ENCODE peak calls at places on chromosomes 16 and 17, in six cellular contexts. M is epithelial cell of esophagus, V is HFFc6, R is AG04450, D is AG10803, I is astrocyte of the cerebellum. X is an unnamed sample.

GRCh38 chr17:66268247-66268927 is 34.0 kb upstream of the PRKCA start:
- DNase-seq in D (peak; percentile 89), I (peak; percentile 92), R (peak; percentile 65), V (peak; percentile 71), M (peak; percentile 59), X (peak; percentile 47)

GRCh38 chr17:28334176-28334575 is 1.1 kb downstream of the IFT20 start:
- DNase-seq in R (no peak), I (no peak), M (no peak), D (peak; percentile 31), V (no peak), X (no peak)

GRCh38 chr17:50578173-50578572 is 17.7 kb downstream of the CACNA1G start:
- DNase-seq in M (no peak), I (no peak), R (no peak), V (no peak), D (no peak), X (no peak)

GRCh38 chr16:48596326-48596725 is 13.7 kb downstream of the N4BP1 start:
- DNase-seq in R (no peak), I (no peak), D (no peak), M (no peak), V (no peak), X (no peak)

GRCh38 chr16:87864331-87864989 is 4.8 kb downstream of the SLC7A5 start:
- DNase-seq in V (no peak), R (no peak), D (no peak), I (no peak), M (peak; percentile 66), X (no peak)

GRCh38 chr16:68387301-68387700 is 61.0 kb downstream of the SMPD3 start:
- DNase-seq in V (no peak), I (no peak), R (no peak), M (no peak), D (no peak), X (no peak)

GRCh38 chr17:59607817-59608403 is 11.8 kb upstream of the CLTC start:
- DNase-seq in D (no peak), I (no peak), V (no peak), M (peak; percentile 21), R (no peak), X (no peak)

GRCh38 chr17:77745702-77746101 is 212.8 kb upstream of the TNRC6C start:
- DNase-seq in R (no peak), V (no peak), M (no peak), I (no peak), D (no peak), X (no peak)

GRCh38 chr16:31365131-31365865 is 10.3 kb downstream of the ITGAX start:
- DNase-seq in D (no peak), I (no peak), R (no peak), M (no peak), V (no peak), X (no peak)

GRCh38 chr16:53080345-53081031 is 25.7 kb downstream of the CHD9 start:
- DNase-seq in D (peak; percentile 89), R (peak; percentile 65), V (peak; percentile 93), M (peak; percentile 98), I (peak; percentile 49), X (peak; percentile 74)

GRCh38 chr17:2957631-2958286 is 105.6 kb downstream of the OR1D5 start:
- DNase-seq in I (no peak), M (no peak), D (no peak), V (peak; percentile 3), R (no peak), X (no peak)

GRCh38 chr16:57555831-57556230 is 13.4 kb downstream of the ADGRG5 start:
- DNase-seq in R (no peak), I (no peak), M (no peak), V (no peak), D (no peak), X (no peak)

GRCh38 chr16:53775106-53775820 is 71.3 kb downstream of the FTO start:
- DNase-seq in R (no peak), D (no peak), I (no peak), V (no peak), M (no peak), X (no peak)

GRCh38 chr17:29561541-29562517 is 5.0 kb downstream of the ABHD15 start:
- DNase-seq in I (no peak), V (no peak), R (no peak), D (no peak), M (no peak), X (no peak)

GRCh38 chr16:85651822-85652430 is 36.8 kb downstream of the GINS2 start:
- DNase-seq in M (no peak), V (no peak), I (no peak), R (no peak), D (peak; percentile 9), X (no peak)

GRCh38 chr16:22664132-22664531 is 149.8 kb upstream of the HS3ST2 start:
- DNase-seq in I (no peak), D (no peak), M (no peak), R (no peak), V (no peak), X (no peak)

GRCh38 chr16:82583415-82583814 is 43.4 kb upstream of the CDH13 start:
- DNase-seq in R (no peak), D (peak; percentile 30), M (peak; percentile 60), V (peak; percentile 14), I (no peak), X (no peak)

DNA sequence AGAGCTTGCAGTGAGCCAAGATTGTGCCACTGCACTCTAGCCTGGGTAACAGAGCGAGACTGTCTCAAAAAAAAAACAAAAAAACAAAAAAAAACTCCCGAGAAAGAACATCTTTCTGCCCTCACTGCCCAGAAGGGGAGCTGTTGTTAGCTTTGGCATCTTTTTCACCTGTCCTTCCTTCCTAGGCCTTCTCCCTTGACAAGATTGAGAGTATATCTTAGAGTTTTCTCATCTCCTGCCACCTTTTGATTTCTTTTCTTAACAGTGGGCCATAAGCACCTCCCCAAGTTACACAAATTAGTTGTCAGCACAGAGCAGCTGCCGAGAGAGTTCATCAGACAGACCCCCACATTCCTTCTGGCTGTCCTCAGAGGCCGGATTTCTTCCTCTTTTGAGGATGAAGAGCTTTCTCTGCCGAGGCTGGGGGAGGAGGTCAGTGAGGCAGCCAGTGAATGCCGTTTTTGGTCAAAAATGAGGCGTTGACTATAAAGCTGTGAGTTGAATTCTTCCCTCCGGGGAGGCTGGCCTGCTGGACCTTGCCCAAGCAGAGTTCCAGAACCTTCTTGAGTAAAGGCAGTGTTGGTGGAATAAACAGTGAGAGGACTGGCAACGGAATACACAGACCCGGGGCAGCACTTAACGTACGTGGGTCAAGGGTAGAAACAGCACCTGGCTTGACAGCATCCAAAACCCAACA is 127.0 kb downstream of the ABCC6 start:
- DNase-seq in I (no peak), D (peak; percentile 75), M (no peak), V (peak; percentile 48), R (peak; percentile 51), X (no peak)
- TF ChIP-seq CTCF in I (peak; percentile 53), D (peak; percentile 52), M (peak; percentile 9), V (peak; percentile 72), R (peak; percentile 53), X (peak; percentile 27)

GRCh38 chr17:44005865-44006580 is 1.6 kb downstream of the NAGS start:
- DNase-seq in D (no peak), V (no peak), R (no peak), I (no peak), M (peak; percentile 72), X (no peak)

GRCh38 chr17:44008205-44008909 is 3.9 kb downstream of the NAGS start:
- DNase-seq in M (no peak), R (no peak), V (no peak), I (no peak), D (no peak), X (no peak)

GRCh38 chr17:44005527-44005864 is 1.1 kb downstream of the NAGS start:
- DNase-seq in I (no peak), D (no peak), V (no peak), M (no peak), R (no peak), X (no peak)

GRCh38 chr17:44006581-44007345 is 2.3 kb downstream of the NAGS start:
- DNase-seq in R (peak; percentile 87), V (peak; percentile 93), D (peak; percentile 93), M (peak; percentile 98), I (peak; percentile 92), X (peak; percentile 88)

DNA sequence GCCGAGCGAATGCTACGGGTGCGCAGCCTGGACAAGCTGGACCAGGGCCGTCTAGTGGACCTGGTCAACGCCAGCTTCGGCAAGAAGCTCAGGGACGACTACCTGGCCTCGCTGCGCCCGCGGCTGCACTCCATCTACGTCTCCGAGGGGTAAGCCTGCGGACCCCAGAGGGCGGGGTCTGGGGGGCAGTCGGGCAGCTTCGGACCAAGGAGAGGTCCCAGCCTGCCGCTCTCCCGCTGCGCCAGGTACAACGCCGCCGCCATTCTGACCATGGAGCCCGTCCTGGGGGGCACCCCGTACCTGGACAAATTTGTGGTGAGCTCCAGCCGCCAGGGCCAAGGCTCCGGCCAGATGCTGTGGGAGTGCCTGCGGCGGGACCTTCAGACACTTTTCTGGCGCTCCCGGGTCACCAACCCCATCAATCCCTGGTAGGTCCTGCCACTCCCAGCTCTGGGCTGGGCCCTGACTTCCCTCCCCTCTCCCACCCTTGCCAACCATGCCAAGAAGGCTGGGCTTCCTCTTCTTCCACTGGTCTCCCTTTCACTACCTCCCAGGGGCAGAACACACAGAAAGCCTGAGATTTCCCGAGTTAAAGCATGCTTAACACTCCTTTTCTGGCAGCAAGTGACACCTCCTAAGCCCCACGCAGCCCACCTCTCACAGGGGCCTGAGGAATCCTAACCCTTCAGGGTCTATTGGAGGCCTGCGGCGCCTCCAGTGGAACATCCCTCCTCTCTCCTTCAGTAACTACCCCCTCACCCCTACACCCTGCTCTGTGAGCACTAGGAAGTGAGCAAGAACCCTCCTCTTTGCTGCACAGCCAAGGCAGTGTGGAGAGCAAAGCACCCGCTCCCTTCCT is 3.2 kb downstream of the NAGS start:
- DNase-seq in I (no peak), V (no peak), D (no peak), R (no peak), M (no peak), X (no peak)
- TF ChIP-seq CTCF in I (no peak), V (peak; percentile 38), D (no peak), R (no peak), M (no peak), X (no peak)

DNA sequence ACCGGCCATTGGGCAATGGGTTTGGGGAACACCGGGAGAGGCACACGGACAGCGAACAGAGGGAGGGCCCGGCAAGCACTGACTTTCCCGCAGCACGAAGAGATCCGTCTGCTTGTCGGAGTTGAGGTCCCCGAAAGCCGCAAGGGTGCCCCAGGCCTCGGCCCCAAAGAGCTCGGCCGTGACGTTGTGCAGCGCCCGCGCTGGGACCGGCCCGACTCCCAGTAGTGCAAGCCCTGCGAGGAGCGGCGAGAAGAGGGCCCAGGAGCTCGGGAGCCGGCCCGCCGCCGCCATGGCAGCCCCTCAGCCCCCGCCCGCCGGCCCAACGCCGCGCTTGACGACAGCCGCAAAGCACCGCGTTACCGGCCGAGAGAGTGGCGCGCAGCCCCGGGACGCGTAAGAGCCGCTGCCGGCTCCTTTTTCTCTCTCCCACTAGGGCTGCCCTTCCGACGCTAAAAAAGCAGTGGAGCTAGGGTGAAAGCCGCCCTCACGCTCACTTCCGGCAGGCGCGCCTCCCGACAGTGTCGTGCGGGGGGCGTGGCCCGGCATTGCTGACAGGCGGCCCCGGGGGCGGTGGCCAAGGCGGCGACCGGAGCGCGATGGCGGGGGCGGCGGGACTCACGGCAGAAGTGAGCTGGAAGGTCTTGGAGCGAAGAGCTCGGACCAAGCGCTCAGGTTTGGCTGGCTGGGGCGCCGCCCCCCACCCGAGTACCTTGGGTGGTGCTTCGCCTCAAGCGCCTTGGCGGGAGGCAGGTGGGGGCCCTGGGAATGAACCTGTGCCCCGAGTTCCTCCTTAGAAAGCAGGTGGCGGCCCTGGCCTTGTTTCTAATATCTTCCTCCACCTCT is at the start of the genes ITFG1 and PHKB:
- DNase-seq in M (peak; percentile 94), R (peak; percentile 75), D (peak; percentile 92), I (peak; percentile 80), V (peak; percentile 92), X (peak; percentile 72)
- TF ChIP-seq CTCF in M (no peak), R (no peak), D (no peak), I (peak; percentile 6), V (peak; percentile 37), X (no peak)

GRCh38 chr17:9360610-9361571 is 214.7 kb downstream of the STX8 start:
- DNase-seq in D (peak; percentile 93), R (peak; percentile 67), M (peak; percentile 68), I (no peak), V (peak; percentile 66), X (peak; percentile 67)
- TF ChIP-seq CTCF in D (no peak), R (no peak), M (no peak), I (no peak), V (no peak), X (no peak)

GRCh38 chr16:4847774-4848587 is 700 bp downstream of the UBN1 start:
- DNase-seq in I (peak; percentile 26), D (peak; percentile 65), M (peak; percentile 79), R (no peak), V (peak; percentile 61), X (peak; percentile 19)
- TF ChIP-seq CTCF in I (no peak), D (no peak), M (no peak), R (no peak), V (peak; percentile 22), X (no peak)